ENCODE peak calls at places on chromosomes 4 and X, in four cellular contexts. K is endothelial cell of umbilical vein, R is foreskin fibroblast, X is HL-60. D is an unnamed sample.

GRCh38 chrX:37776283-37776986 is 3.4 kb upstream of the CYBB start:
- DNase-seq in X (peak; percentile 74), K (no peak), R (no peak), D (no peak)

GRCh38 chr4:140363558-140363957 is 9.9 kb upstream of the SCOC start:
- DNase-seq in K (no peak), R (no peak), X (no peak), D (no peak)

GRCh38 chr4:118749347-118749988 is 64.3 kb downstream of the METTL14 start:
- DNase-seq in K (no peak), R (no peak), X (no peak), D (no peak)

GRCh38 chr4:98938386-98938785 is 9.5 kb upstream of the EIF4E start:
- DNase-seq in K (no peak), X (no peak), R (peak; percentile 63), D (no peak)

GRCh38 chr4:17232575-17233253 is 279.2 kb downstream of the QDPR start:
- DNase-seq in X (no peak), R (peak; percentile 83), K (peak; percentile 39), D (peak; percentile 29)

GRCh38 chr4:110344165-110344564 is 131.8 kb upstream of the ENPEP start:
- DNase-seq in X (no peak), K (no peak), R (peak; percentile 24), D (no peak)

GRCh38 chr4:106036334-106036733 is 141.1 kb downstream of the NPNT start:
- DNase-seq in X (no peak), R (no peak), K (no peak), D (no peak)

GRCh38 chrX:103847174-103847870 is 15.3 kb upstream of the RAB9B start:
- DNase-seq in X (no peak), R (peak; percentile 13), K (no peak), D (no peak)

GRCh38 chr4:153513596-153513995 is 47.4 kb downstream of the TMEM131L start:
- DNase-seq in X (no peak), K (peak; percentile 58), R (peak; percentile 68), D (no peak)

GRCh38 chrX:14630724-14631123 is 101.4 kb downstream of the GLRA2 start:
- DNase-seq in R (peak; percentile 4), X (no peak), K (no peak), D (no peak)

GRCh38 chrX:8724176-8724757 is 7.7 kb downstream of the ANOS1 start:
- DNase-seq in R (no peak), K (peak; percentile 25), X (peak; percentile 14), D (no peak)

GRCh38 chrX:149762696-149763614 is 10.9 kb upstream of the HSFX1 start:
- DNase-seq in X (no peak), K (no peak), R (no peak), D (no peak)

GRCh38 chr4:186068581-186069402 is at the start of gene TLR3:
- DNase-seq in K (peak; percentile 67), R (peak; percentile 52), X (no peak), D (no peak)

GRCh38 chr4:129623233-129623632 is 527.3 kb downstream of the C4orf33 start:
- DNase-seq in R (no peak), K (no peak), X (peak; percentile 91), D (no peak)

GRCh38 chr4:14180983-14181601 is 553.6 kb upstream of the BOD1L1 start:
- DNase-seq in K (peak; percentile 89), X (no peak), R (peak; percentile 33), D (no peak)

GRCh38 chrX:8201896-8202331 is 30.8 kb upstream of the VCX2 start:
- DNase-seq in R (no peak), X (no peak), K (no peak), D (no peak)

GRCh38 chrX:123814343-123814742 is 45.5 kb upstream of the XIAP start:
- DNase-seq in R (no peak), X (no peak), K (no peak), D (no peak)

GRCh38 chrX:97524997-97525396 is 641.3 kb downstream of the RPA4 start:
- DNase-seq in X (no peak), R (no peak), K (peak; percentile 75), D (no peak)

GRCh38 chrX:153725832-153726285 is 1.2 kb downstream of the ABCD1 start:
- DNase-seq in X (no peak), K (no peak), R (no peak), D (no peak)

GRCh38 chrX:69073721-69074120 is 91.5 kb downstream of the PJA1 start:
- DNase-seq in X (no peak), R (no peak), K (no peak), D (no peak)

GRCh38 chr4:38160487-38161207 is 200.4 kb downstream of the PTTG2 start:
- DNase-seq in X (peak; percentile 61), R (peak; percentile 97), K (peak; percentile 91), D (peak; percentile 91)

GRCh38 chrX:151825927-151826471 is 86.7 kb upstream of the MAGEA4 start:
- DNase-seq in K (peak; percentile 52), R (peak; percentile 89), X (no peak), D (peak; percentile 87)

GRCh38 chr4:105666693-105667092 is 41.8 kb downstream of the INTS12 start:
- DNase-seq in R (peak; percentile 14), K (peak; percentile 1), X (no peak), D (no peak)

GRCh38 chr4:81473086-81473396 is 1.3 kb upstream of the RASGEF1B start:
- DNase-seq in X (no peak), K (no peak), R (no peak), D (no peak)

GRCh38 chr4:8759987-8760386 is 111.7 kb downstream of the HMX1 start:
- DNase-seq in R (no peak), X (peak; percentile 9), K (no peak), D (no peak)

GRCh38 chrX:130120321-130120731 is 10.0 kb upstream of the ELF4 start:
- DNase-seq in R (peak; percentile 11), X (peak; percentile 4), K (peak; percentile 45), D (no peak)

GRCh38 chrX:150565551-150565950 is 2.9 kb upstream of the MTM1 start:
- DNase-seq in K (no peak), R (no peak), X (no peak), D (no peak)

GRCh38 chr4:151993521-151993920 is 232.7 kb upstream of the GATB start:
- DNase-seq in R (no peak), K (no peak), X (no peak), D (no peak)

GRCh38 chr4:23728393-23728792 is 161.5 kb downstream of the PPARGC1A start:
- DNase-seq in K (no peak), X (no peak), R (peak; percentile 86), D (peak; percentile 55)

GRCh38 chrX:70907900-70908299 is 611 bp downstream of the TEX11 start:
- DNase-seq in X (no peak), R (no peak), K (no peak), D (no peak)

GRCh38 chr4:64503416-64503815 is 94.2 kb upstream of the TECRL start:
- DNase-seq in R (no peak), K (no peak), X (no peak), D (no peak)

GRCh38 chr4:64508089-64508488 is 98.8 kb upstream of the TECRL start:
- DNase-seq in K (no peak), R (no peak), X (no peak), D (no peak)

GRCh38 chr4:64503945-64504675 is 94.9 kb upstream of the TECRL start:
- DNase-seq in K (no peak), R (no peak), X (no peak), D (no peak)
- TF ChIP-seq CTCF in K (no peak), R (no peak), X (no peak), D (no peak)

GRCh38 chr4:157221426-157221894 is 932 bp downstream of the GRIA2 start:
- DNase-seq in R (peak; percentile 34), K (no peak), X (no peak), D (no peak)

GRCh38 chr4:157220026-157220881 is at the start of gene GRIA2:
- DNase-seq in X (peak; percentile 14), K (peak; percentile 69), R (peak; percentile 84), D (no peak)

GRCh38 chr4:157222764-157223145 is 2.2 kb downstream of the GRIA2 start:
- DNase-seq in R (no peak), X (no peak), K (peak; percentile 1), D (no peak)

GRCh38 chr4:157223446-157223845 is 2.9 kb downstream of the GRIA2 start:
- DNase-seq in X (no peak), K (no peak), R (no peak), D (no peak)

GRCh38 chr4:157221895-157222763 is 1.6 kb downstream of the GRIA2 start:
- DNase-seq in X (no peak), K (peak; percentile 11), R (peak; percentile 52), D (no peak)
- TF ChIP-seq CTCF in X (no peak), K (no peak), R (no peak), D (no peak)

GRCh38 chr4:4332529-4332928 is 42.5 kb downstream of the ZBTB49 start:
- DNase-seq in X (no peak), K (no peak), R (no peak), D (no peak)

GRCh38 chr4:4338632-4339031 is 48.3 kb upstream of the NSG1 start:
- DNase-seq in X (no peak), R (no peak), K (no peak), D (no peak)

GRCh38 chr4:4338201-4338600 is 48.1 kb downstream of the ZBTB49 start:
- DNase-seq in R (no peak), K (no peak), X (no peak), D (no peak)

GRCh38 chr4:4333265-4333706 is 43.2 kb downstream of the ZBTB49 start:
- DNase-seq in R (peak; percentile 80), X (peak; percentile 17), K (no peak), D (peak; percentile 59)

DNA sequence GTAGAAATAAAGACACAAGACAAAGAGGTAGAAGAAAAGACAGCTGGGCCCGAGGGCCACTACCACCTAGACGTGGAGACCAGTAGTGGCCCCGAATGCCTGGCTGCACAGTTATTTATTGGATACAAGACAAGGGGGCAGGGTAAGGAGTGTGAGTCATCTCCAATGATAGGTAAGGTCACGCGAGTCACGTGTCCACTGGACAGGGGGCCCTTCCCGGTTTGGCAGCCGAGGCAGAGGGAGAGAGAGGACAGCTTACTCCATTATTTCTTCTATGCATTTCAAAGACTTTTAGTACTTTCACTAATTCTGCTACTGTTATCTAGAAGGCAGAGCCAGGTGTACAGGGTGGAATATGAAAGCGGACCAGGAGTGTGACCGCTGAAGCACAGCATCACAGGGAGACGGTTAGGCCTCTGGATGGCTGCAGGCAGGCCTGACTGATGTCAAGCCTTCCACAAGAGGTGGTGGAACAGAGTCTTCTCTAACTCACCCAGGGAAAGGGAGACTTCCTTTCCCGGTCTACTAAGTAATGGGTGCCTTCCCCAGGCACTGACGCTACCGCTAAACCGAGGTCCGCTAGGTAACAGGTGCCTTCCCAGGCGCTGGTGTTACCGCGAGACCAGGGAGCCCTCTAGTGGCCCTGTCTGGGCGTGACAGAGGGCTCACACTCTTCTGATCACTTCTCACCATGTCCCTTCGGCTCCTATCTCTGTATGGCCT is 44.9 kb downstream of the ZBTB49 start:
- DNase-seq in X (peak; percentile 63), K (peak; percentile 52), R (peak; percentile 73), D (no peak)
- TF ChIP-seq CTCF in X (peak; percentile 62), K (peak; percentile 66), R (peak; percentile 85), D (peak; percentile 82)

GRCh38 chr4:40550900-40551546 is 78.6 kb downstream of the RBM47 start:
- DNase-seq in R (peak; percentile 44), X (peak; percentile 61), K (peak; percentile 55), D (peak; percentile 19)
- TF ChIP-seq CTCF in R (peak; percentile 35), X (no peak), K (peak; percentile 10), D (peak; percentile 48)

D was measured in AG09319.